ENCODE peak calls at places on chromosomes 1 and 21, in five cellular contexts. W is A549, L is HCT116, O is stomach, S is IMR-90. D is an unnamed sample.

GRCh38 chr1:191895049-191895448 is 263.2 kb upstream of the RGS18 start:
- DNase-seq in S (no peak), O (no peak), L (no peak), W (no peak), D (no peak)

GRCh38 chr1:188372821-188373220 is 1544.1 kb downstream of the PLA2G4A start:
- DNase-seq in L (no peak), W (no peak), O (no peak), S (no peak), D (no peak)

GRCh38 chr1:27862671-27863551 is 9.4 kb upstream of the THEMIS2 start:
- DNase-seq in L (no peak), S (peak; percentile 99), W (peak; percentile 64), O (no peak), D (peak; percentile 86)

GRCh38 chr1:113058861-113059441 is 14.0 kb upstream of the LRIG2 start:
- DNase-seq in W (no peak), L (no peak), O (no peak), S (no peak), D (no peak)

GRCh38 chr1:168918860-168919741 is 187.4 kb upstream of the ATP1B1 start:
- DNase-seq in S (no peak), W (peak; percentile 18), L (no peak), O (no peak), D (no peak)

GRCh38 chr21:46404306-46404705 is 54.4 kb upstream of the DIP2A start:
- DNase-seq in L (no peak), O (no peak), W (no peak), S (no peak), D (no peak)

GRCh38 chr1:5975133-5975880 is 16.9 kb downstream of the NPHP4 start:
- DNase-seq in O (peak; percentile 63), W (peak; percentile 46), S (peak; percentile 64), L (no peak), D (no peak)

GRCh38 chr21:26116456-26117011 is 54.0 kb downstream of the APP start:
- DNase-seq in O (no peak), S (peak; percentile 44), L (no peak), W (no peak), D (no peak)

GRCh38 chr1:6170742-6171201 is 9.3 kb downstream of the CHD5 start:
- DNase-seq in L (no peak), O (no peak), S (no peak), W (no peak), D (no peak)

GRCh38 chr1:197911857-197912696 is 5.1 kb upstream of the LHX9 start:
- DNase-seq in O (no peak), W (no peak), L (no peak), S (no peak), D (peak; percentile 79)

GRCh38 chr1:198187973-198188588 is 31.3 kb downstream of the NEK7 start:
- DNase-seq in S (no peak), L (no peak), W (no peak), O (no peak), D (no peak)

GRCh38 chr1:21594935-21595897 is 73.9 kb downstream of the RAP1GAP start:
- DNase-seq in O (peak; percentile 71), L (peak; percentile 23), S (peak; percentile 36), W (peak; percentile 60), D (no peak)

GRCh38 chr1:160156361-160156760 is 5.0 kb downstream of the ATP1A4 start:
- DNase-seq in W (no peak), O (no peak), L (no peak), S (no peak), D (no peak)

GRCh38 chr1:248818505-248819374 is 7.0 kb downstream of the SH3BP5L start:
- DNase-seq in S (no peak), W (no peak), L (no peak), O (no peak), D (no peak)

GRCh38 chr1:7252411-7253117 is 467.3 kb downstream of the CAMTA1 start:
- DNase-seq in O (no peak), S (no peak), L (no peak), W (no peak), D (no peak)

GRCh38 chr1:181062800-181063428 is 25.6 kb upstream of the IER5 start:
- DNase-seq in W (no peak), O (no peak), L (no peak), S (peak; percentile 66), D (no peak)

GRCh38 chr1:228284148-228284495 is 76.3 kb downstream of the OBSCN start:
- DNase-seq in W (no peak), S (no peak), L (no peak), O (no peak), D (no peak)

GRCh38 chr1:110034040-110034450 is 379 bp upstream of the STRIP1 start:
- DNase-seq in S (no peak), W (no peak), L (no peak), O (no peak), D (no peak)

GRCh38 chr21:35204850-35205564 is 155.9 kb upstream of the RUNX1 start:
- DNase-seq in O (peak; percentile 90), L (no peak), W (no peak), S (peak; percentile 98), D (no peak)
- H3K4me1 ChIP-seq in O (peaks cover 13% of the 10 kb centered on the region), L (peaks cover 42% of the 10 kb centered on the region), W (peaks cover 10% of the 10 kb centered on the region), S (peaks cover 40% of the 10 kb centered on the region), D (peaks cover 9% of the 10 kb centered on the region)

GRCh38 chr1:162633327-162633762 is 1.1 kb downstream of the DDR2 start:
- DNase-seq in O (no peak), S (peak; percentile 59), L (no peak), W (no peak), D (no peak)
- H3K27ac ChIP-seq in O (peak overlapping the region; percentile 87), S (peak overlapping the region; percentile 88), L (no peak overlapping the region), W (no peak overlapping the region), D (peak overlapping the region; percentile 64)

DNA sequence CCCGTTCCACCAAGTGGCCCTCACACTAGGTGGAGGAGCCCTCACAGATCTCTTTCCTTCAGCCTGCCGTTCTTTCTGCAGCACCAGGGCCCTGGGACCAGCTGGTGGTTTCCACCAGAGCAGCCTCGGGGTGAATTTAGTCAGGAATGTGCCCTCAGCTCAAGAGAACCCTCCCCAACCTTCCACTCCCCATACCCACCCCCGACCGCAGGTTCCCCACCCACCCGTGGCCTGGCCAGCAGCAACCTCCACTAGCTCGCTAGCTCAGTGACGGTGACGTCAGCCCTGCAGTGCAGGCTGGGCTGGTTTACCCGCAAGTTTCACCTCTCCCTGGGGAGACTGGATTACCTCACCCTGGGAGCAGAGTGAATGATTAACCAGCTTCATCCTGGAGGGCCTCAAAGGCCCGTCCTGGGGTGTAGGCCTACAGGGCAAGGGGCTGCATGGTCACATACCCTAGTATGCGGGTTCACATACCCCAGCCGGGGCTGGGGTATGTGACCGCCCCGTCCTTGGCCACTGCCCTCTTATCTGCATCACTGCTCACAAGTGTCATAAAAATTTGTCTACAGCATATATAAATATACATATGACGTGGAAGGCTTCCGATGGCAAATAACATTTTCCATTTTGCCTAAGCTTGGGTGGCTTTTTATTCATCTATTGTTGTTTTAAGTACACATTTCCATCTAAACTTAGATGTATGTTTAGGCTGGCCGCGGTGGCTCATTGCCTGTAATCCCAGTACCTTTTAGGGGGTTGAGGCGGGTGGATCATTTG is 24.5 kb downstream of the ELF3 start:
- DNase-seq in W (peak; percentile 100), O (peak; percentile 96), L (peak; percentile 91), S (peak; percentile 96), D (peak; percentile 79)
- TF ChIP-seq POLR2A in W (no peak), O (no peak), L (no peak), S (no peak), D (peak; percentile 29)

DNA sequence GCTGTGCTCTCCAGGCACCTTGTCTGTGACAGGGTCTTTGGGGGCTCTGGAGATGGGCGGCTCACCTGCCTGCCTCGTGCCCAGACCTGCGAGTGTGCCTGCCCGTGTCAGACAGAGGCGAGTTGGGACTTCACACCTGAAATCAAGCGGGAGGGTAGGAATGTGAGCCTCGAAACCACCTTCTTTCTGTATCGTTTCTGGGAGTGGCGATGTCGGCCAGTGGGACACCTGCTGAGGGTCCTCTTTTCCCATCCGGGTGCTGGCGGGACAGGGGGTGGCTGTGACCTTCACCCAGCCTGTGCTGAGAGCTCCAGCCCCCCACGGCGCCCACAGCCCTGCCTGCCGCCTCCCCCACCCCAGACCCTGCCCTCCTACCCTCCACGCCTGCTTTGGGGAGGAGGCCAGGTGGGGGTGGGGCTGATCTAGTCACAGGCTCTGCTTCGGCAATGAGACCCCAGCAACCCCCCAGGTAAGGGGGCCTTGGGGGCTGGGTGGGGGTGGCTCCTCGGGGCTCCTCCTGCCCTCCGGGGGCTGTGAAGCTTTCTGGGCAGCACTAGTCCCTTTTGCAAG is 15.6 kb upstream of the FAAP20 start:
- DNase-seq in S (no peak), W (no peak), L (no peak), O (no peak), D (peak; percentile 73)
- H3K4me1 ChIP-seq in S (peaks cover 60% of the 10 kb centered on the region), W (peaks cover 76% of the 10 kb centered on the region), L (peaks cover 51% of the 10 kb centered on the region), O (peaks cover 69% of the 10 kb centered on the region), D (peaks cover 66% of the 10 kb centered on the region)

GRCh38 chr21:42513985-42514882 is 582 bp downstream of the SLC37A1 start:
- DNase-seq in L (no peak), S (no peak), W (peak; percentile 21), O (peak; percentile 76), D (peak; percentile 61)
- H3K27ac ChIP-seq in L (peak overlapping the region; percentile 62), S (no peak overlapping the region), W (peak overlapping the region; percentile 93), O (peak overlapping the region; percentile 94), D (peak overlapping the region; percentile 93)

GRCh38 chr1:210758761-210759160 is 375.2 kb downstream of the KCNH1 start:
- DNase-seq in S (no peak), L (no peak), O (no peak), W (no peak), D (no peak)
- TF ChIP-seq POLR2A in S (no peak), L (no peak), O (no peak), W (no peak), D (no peak)

GRCh38 chr1:31701137-31701736 is 2.6 kb downstream of the COL16A1 start:
- DNase-seq in L (no peak), S (peak; percentile 98), O (peak; percentile 77), W (peak; percentile 89), D (no peak)
- H3K4me1 ChIP-seq in L (peaks cover 42% of the 10 kb centered on the region), S (peaks cover 40% of the 10 kb centered on the region), O (peaks cover 63% of the 10 kb centered on the region), W (peaks cover 55% of the 10 kb centered on the region), D (peaks cover 33% of the 10 kb centered on the region)

GRCh38 chr1:205811660-205812059 is 1.3 kb downstream of the SLC41A1 start:
- DNase-seq in S (no peak), O (peak; percentile 57), W (no peak), L (no peak), D (peak; percentile 72)

GRCh38 chr1:205812271-205812877 is 624 bp downstream of the SLC41A1 start:
- DNase-seq in S (peak; percentile 13), W (no peak), O (no peak), L (no peak), D (peak; percentile 28)

GRCh38 chr1:205810448-205811157 is 2.4 kb downstream of the SLC41A1 start:
- DNase-seq in W (peak; percentile 17), O (no peak), S (no peak), L (no peak), D (no peak)

GRCh38 chr1:205812878-205813754 is at the start of gene SLC41A1:
- DNase-seq in O (peak; percentile 95), W (peak; percentile 90), L (peak; percentile 76), S (peak; percentile 85), D (peak; percentile 96)

GRCh38 chr1:205813755-205814058 is 709 bp upstream of the SLC41A1 start:
- DNase-seq in S (peak; percentile 65), O (no peak), W (peak; percentile 64), L (peak; percentile 32), D (no peak)
- H3K27ac ChIP-seq in S (no peak overlapping the region), O (peak overlapping the region; percentile 94), W (peak overlapping the region; percentile 98), L (peak overlapping the region; percentile 58), D (peak overlapping the region; percentile 92)

DNA sequence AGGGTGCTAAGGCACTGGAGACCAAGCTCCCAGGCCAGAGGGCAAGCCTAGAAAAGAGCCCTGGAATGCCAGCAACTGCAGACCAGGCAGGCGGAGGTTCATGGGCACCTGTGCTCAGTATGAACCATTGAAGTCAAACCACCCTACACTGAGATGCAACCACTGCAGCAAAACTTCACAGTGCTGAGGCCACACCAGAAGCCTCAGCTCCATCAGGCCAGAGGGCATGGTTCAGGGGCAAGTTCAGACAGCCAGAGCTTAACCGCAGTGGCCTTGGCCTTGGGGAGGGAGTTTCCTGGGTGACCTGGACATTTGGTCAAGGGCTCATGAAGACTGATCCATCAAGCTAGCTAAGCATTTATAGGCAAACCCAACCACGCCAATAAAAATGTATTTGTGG is 7.1 kb downstream of the RCC2 start:
- DNase-seq in L (no peak), O (no peak), S (no peak), W (no peak), D (no peak)
- TF ChIP-seq POLR2A in L (no peak), O (no peak), S (no peak), W (no peak), D (no peak)

D was measured in upper lobe of left lung.